ENCODE peak calls at places on chromosomes 6 and 20, in seven cellular contexts. A is astrocyte of the cerebellum; O is stimulated activated CD4-positive, alpha-beta T cell treated with anti-CD3 and anti-CD28 coated beads, Interleukin-4, amount 100 ng/mL, for 24 hours; C is RPMI8226; I is HepG2; N is HEK293T; Q is spleen. X is an unnamed sample.

GRCh38 chr6:108578595-108579038 is 17.9 kb downstream of the FOXO3 start:
- DNase-seq in O (no peak), Q (no peak), I (no peak), N (no peak), C (no peak), A (no peak), X (no peak)

GRCh38 chr20:51494241-51495110 is 48.0 kb downstream of the NFATC2 start:
- DNase-seq in I (no peak), A (no peak), Q (no peak), N (no peak), C (no peak), O (peak), X (no peak)

GRCh38 chr20:63087236-63087871 is 80.6 kb upstream of the BHLHE23 start:
- DNase-seq in I (no peak), O (no peak), Q (peak), C (peak), A (no peak), N (no peak), X (no peak)

GRCh38 chr20:48605364-48606116 is 222.3 kb downstream of the PREX1 start:
- DNase-seq in Q (peak), O (no peak), A (no peak), C (no peak), N (no peak), I (no peak), X (no peak)

GRCh38 chr6:151808331-151809241 is 1.1 kb downstream of the ESR1 start:
- DNase-seq in O (no peak), N (peak), Q (no peak), I (no peak), C (no peak), A (no peak), X (peak)

GRCh38 chr6:78909391-78909790 is 42.0 kb downstream of the IRAK1BP1 start:
- DNase-seq in Q (no peak), O (no peak), N (no peak), C (peak), I (no peak), A (no peak), X (no peak)

GRCh38 chr6:6559994-6560393 is 28.5 kb upstream of the LY86 start:
- DNase-seq in O (no peak), N (no peak), C (no peak), Q (no peak), I (no peak), A (no peak), X (no peak)

GRCh38 chr20:23178806-23179205 is 92.7 kb upstream of the CD93 start:
- DNase-seq in N (no peak), I (no peak), O (no peak), C (no peak), A (no peak), Q (no peak), X (no peak)

GRCh38 chr6:46135176-46135575 is 5.4 kb downstream of the ENPP4 start:
- DNase-seq in Q (no peak), O (no peak), I (no peak), N (no peak), A (no peak), C (no peak), X (no peak)

GRCh38 chr6:159931112-159931511 is 37.8 kb upstream of the IGF2R start:
- DNase-seq in A (no peak), N (no peak), I (no peak), Q (no peak), C (peak), O (peak), X (no peak)

GRCh38 chr6:144845181-144845580 is 560.0 kb downstream of the UTRN start:
- DNase-seq in Q (no peak), C (peak), I (no peak), N (no peak), A (no peak), O (no peak), X (no peak)

GRCh38 chr6:52877786-52878185 is 31.7 kb downstream of the GSTA3 start:
- DNase-seq in Q (no peak), I (no peak), A (no peak), N (no peak), C (no peak), O (no peak), X (no peak)

GRCh38 chr6:85498596-85499258 is 48.8 kb downstream of the NT5E start:
- DNase-seq in N (no peak), Q (no peak), O (no peak), I (peak), A (peak), C (peak), X (no peak)

X was measured in retina.